ENCODE peak calls at places on chromosomes 3 and 15, in nine cellular contexts. Q is MM.1S, L is PC-3, Y is ovary, S is IMR-90, W is epithelial cell of proximal tubule, O is GM12865, P is cardiac muscle cell, K is fibroblast of mammary gland. H is an unnamed sample.

GRCh38 chr3:45923755-45924154 is 19.5 kb upstream of the CXCR6 start:
- DNase-seq in Q (no peak), L (peak; percentile 78), S (peak; percentile 81), O (no peak), P (peak; percentile 9), K (peak; percentile 77), Y (no peak), W (peak; percentile 27), H (no peak)

GRCh38 chr3:189805375-189806067 is 174.3 kb downstream of the TP63 start:
- DNase-seq in Y (no peak), O (no peak), P (no peak), Q (no peak), K (no peak), S (no peak), L (no peak), W (no peak), H (no peak)

GRCh38 chr3:185103359-185104127 is 49.3 kb downstream of the C3orf70 start:
- DNase-seq in L (no peak), S (no peak), P (peak; percentile 36), Q (no peak), Y (no peak), K (no peak), W (no peak), O (no peak), H (no peak)

GRCh38 chr15:40902605-40903561 is 8.6 kb downstream of the VPS18 start:
- DNase-seq in Y (no peak), S (no peak), Q (no peak), K (peak; percentile 42), O (no peak), P (peak; percentile 59), W (no peak), L (no peak), H (no peak)

GRCh38 chr3:60053518-60054265 is 1003.9 kb upstream of the CFAP20DC start:
- DNase-seq in W (no peak), Y (no peak), K (peak; percentile 38), S (peak; percentile 59), Q (no peak), P (no peak), L (peak; percentile 18), O (no peak), H (no peak)

GRCh38 chr15:68550498-68551295 is 28.1 kb upstream of the CORO2B start:
- DNase-seq in P (peak; percentile 61), Y (peak; percentile 83), S (peak; percentile 44), L (peak; percentile 75), O (peak; percentile 69), W (no peak), K (peak; percentile 57), Q (peak; percentile 59), H (no peak)

GRCh38 chr15:56254270-56254669 is 10.6 kb upstream of the RFX7 start:
- DNase-seq in P (no peak), L (no peak), W (no peak), Y (no peak), O (no peak), S (no peak), Q (no peak), K (no peak), H (no peak)

GRCh38 chr15:95772982-95773381 is 557.5 kb upstream of the NR2F2 start:
- DNase-seq in K (no peak), S (no peak), P (no peak), L (peak; percentile 40), Y (no peak), Q (no peak), O (no peak), W (no peak), H (no peak)

GRCh38 chr15:29107971-29108645 is 161.5 kb downstream of the NSMCE3 start:
- DNase-seq in L (no peak), W (no peak), Q (no peak), S (no peak), K (no peak), O (no peak), Y (no peak), P (no peak), H (no peak)

GRCh38 chr3:111324142-111324541 is 217.9 kb upstream of the CD96 start:
- DNase-seq in W (no peak), L (no peak), S (no peak), K (no peak), Y (no peak), P (no peak), Q (no peak), O (no peak), H (no peak)

GRCh38 chr15:52485290-52485689 is 43.4 kb downstream of the MYO5A start:
- DNase-seq in L (no peak), Q (no peak), K (no peak), Y (no peak), W (no peak), O (no peak), S (no peak), P (no peak), H (no peak)
- TF ChIP-seq CTCF in L (no peak), Q (no peak), K (no peak), Y (no peak), W (no peak), O (no peak), S (no peak), P (no peak), H (no peak)

GRCh38 chr3:80788914-80789313 is 972.5 kb downstream of the GBE1 start:
- DNase-seq in Q (no peak), Y (no peak), P (no peak), S (no peak), L (no peak), K (no peak), W (no peak), O (no peak), H (no peak)

GRCh38 chr3:80785875-80786274 is 975.6 kb downstream of the GBE1 start:
- DNase-seq in Y (no peak), S (no peak), Q (no peak), L (peak; percentile 31), K (no peak), P (no peak), O (no peak), W (no peak), H (no peak)

DNA sequence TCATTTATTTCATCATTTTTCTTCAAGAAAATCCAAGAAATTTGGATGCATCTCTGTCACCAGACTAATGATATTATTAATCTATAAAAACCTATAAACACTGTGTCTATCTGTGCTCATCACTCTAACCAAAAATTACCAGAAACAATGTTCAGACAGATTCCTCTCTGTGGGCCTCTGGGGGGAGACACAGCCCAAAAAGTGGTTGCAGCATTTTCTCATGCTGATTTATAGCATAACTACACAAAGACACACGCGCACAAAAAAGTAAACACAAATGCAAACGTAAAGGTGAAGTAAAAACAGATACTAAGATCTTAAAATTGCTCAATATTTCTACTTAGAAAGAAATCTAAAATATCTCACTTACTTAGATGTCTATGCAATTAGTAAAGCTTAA is 976.0 kb downstream of the GBE1 start:
- DNase-seq in S (no peak), W (no peak), P (no peak), O (no peak), L (peak; percentile 58), K (no peak), Q (peak; percentile 17), Y (no peak), H (no peak)
- TF ChIP-seq CTCF in S (no peak), W (peak; percentile 57), P (no peak), O (peak; percentile 7), L (peak; percentile 87), K (no peak), Q (peak; percentile 22), Y (no peak), H (no peak)

DNA sequence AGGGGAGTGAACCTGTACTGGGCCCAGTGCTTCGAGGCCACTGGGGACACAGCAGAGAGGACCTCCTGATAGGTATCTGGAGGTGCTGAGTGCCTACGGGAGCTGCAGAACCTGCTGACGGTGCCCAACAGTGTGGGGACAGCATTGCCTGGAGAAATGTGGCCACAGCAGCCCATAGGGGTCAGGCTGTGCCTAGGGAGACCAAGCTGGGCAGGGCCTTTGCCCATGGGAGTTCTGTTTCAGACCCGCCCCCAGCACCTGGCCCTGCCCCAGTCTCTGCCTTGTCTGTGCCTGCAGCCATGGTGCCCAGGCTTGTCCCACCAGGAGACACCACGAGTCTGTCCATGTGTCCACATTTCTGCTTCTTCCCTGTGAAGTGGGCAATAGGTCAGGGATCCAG is 15.3 kb upstream of the RPL32 start:
- DNase-seq in S (no peak), K (no peak), O (no peak), Y (no peak), L (no peak), Q (no peak), P (no peak), W (no peak), H (no peak)
- TF ChIP-seq CTCF in S (no peak), K (no peak), O (no peak), Y (no peak), L (no peak), Q (no peak), P (no peak), W (no peak), H (no peak)

GRCh38 chr3:19792388-19792787 is 141.6 kb downstream of the EFHB start:
- DNase-seq in S (no peak), P (no peak), K (no peak), Q (no peak), L (no peak), O (no peak), Y (no peak), W (no peak), H (no peak)
- TF ChIP-seq CTCF in S (no peak), P (no peak), K (no peak), Q (no peak), L (no peak), O (no peak), Y (no peak), W (no peak), H (no peak)

GRCh38 chr3:142363936-142364467 is 83.8 kb downstream of the XRN1 start:
- DNase-seq in P (no peak), O (no peak), Y (no peak), L (no peak), W (no peak), S (no peak), Q (no peak), K (no peak), H (no peak)

DNA sequence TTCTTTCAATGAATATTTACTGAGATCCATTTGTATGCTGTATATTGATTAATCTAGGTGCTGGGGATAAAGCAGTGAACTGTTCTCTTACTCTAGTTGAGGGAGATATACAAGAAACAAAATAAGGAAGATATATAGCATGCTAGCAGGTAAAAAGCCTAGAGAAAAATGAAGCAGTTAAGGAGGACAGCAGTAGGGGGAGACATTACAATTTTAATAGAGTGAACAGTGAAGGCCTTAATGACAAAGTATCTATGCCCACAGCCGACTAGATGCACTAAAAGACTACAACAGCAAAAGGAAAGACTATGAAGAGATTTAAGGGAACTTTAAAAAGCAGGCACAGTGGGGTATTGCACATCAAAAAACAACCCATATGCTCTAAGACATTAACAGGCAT is 81.4 kb downstream of the XRN1 start:
- DNase-seq in L (peak; percentile 45), O (no peak), W (no peak), K (peak; percentile 6), P (peak; percentile 2), Y (no peak), Q (no peak), S (no peak), H (no peak)
- TF ChIP-seq CTCF in L (peak; percentile 63), O (no peak), W (peak; percentile 38), K (peak; percentile 30), P (peak; percentile 23), Y (no peak), Q (peak; percentile 12), S (no peak), H (no peak)

DNA sequence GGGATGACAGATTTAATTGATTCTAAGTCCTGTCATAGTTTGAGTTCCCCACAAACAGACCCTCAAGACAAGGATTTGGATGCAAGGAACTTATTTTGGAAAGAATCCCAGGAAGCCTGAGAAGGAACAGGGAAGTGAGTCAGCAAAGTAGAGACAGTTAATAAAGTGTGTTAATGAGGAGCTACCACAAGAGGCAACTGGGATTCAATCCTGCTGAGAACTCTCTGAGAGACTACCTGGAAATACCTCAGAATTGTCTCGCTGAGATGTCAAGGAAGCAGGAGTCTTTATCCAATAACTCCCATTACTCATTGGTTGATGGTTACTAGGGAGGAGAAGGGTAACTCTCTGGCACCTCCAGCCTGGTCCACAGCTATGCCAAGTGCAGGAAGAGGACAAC is 311.2 kb upstream of the KCNH8 start:
- DNase-seq in Y (no peak), P (no peak), K (no peak), W (no peak), O (no peak), S (no peak), Q (no peak), L (peak; percentile 11), H (no peak)
- TF ChIP-seq CTCF in Y (no peak), P (no peak), K (no peak), W (no peak), O (no peak), S (no peak), Q (no peak), L (peak; percentile 11), H (no peak)